ENCODE peak calls at places on chromosomes 7 and 10, in seven cellular contexts. C, S, M, Z, I, K and H are unnamed samples.

GRCh38 chr10:98404571-98405396 is 10.2 kb downstream of the PYROXD2 start:
- DNase-seq in C (no peak), S (no peak), M (peak), Z (peak), I (no peak), K (no peak), H (no peak)

GRCh38 chr10:110494532-110494931 is 3.2 kb upstream of the DUSP5 start:
- DNase-seq in C (no peak), S (no peak), M (no peak), Z (no peak), I (no peak), K (no peak), H (no peak)

GRCh38 chr10:71067098-71067760 is 145.1 kb upstream of the UNC5B start:
- DNase-seq in C (no peak), S (no peak), M (no peak), Z (no peak), I (no peak), K (no peak), H (no peak)

GRCh38 chr10:12396093-12396492 is 46.7 kb downstream of the CAMK1D start:
- DNase-seq in C (no peak), S (no peak), M (no peak), Z (no peak), I (no peak), K (no peak), H (no peak)

GRCh38 chr10:124670849-124671248 is 73.3 kb downstream of the FAM53B start:
- DNase-seq in C (no peak), S (no peak), M (no peak), Z (no peak), I (no peak), K (no peak), H (no peak)

GRCh38 chr10:97444212-97444611 is 1.6 kb downstream of the EXOSC1 start:
- DNase-seq in C (no peak), S (no peak), M (no peak), Z (no peak), I (no peak), K (no peak), H (no peak)

GRCh38 chr7:22854158-22855048 is 31.8 kb upstream of the TOMM7 start:
- DNase-seq in C (peak), S (peak), M (peak), Z (peak), I (peak), K (peak), H (peak)

GRCh38 chr7:107661081-107661864 is 645 bp downstream of the SLC26A4 start:
- DNase-seq in C (peak), S (peak), M (peak), Z (peak), I (peak), K (peak), H (peak)

GRCh38 chr10:129768437-129769355 is 195.4 kb downstream of the EBF3 start:
- DNase-seq in C (peak), S (no peak), M (no peak), Z (no peak), I (no peak), K (peak), H (no peak)

GRCh38 chr10:24237801-24238390 is 29.0 kb downstream of the KIAA1217 start:
- DNase-seq in C (no peak), S (no peak), M (no peak), Z (no peak), I (no peak), K (peak), H (no peak)

GRCh38 chr10:35336084-35336831 is at the start of gene CCNY:
- DNase-seq in C (peak), S (peak), M (peak), Z (peak), I (peak), K (peak), H (peak)

GRCh38 chr7:151059362-151060112 is at the start of gene SLC4A2:
- DNase-seq in C (peak), S (peak), M (peak), Z (peak), I (peak), K (peak), H (peak)

GRCh38 chr10:29243750-29244149 is 45.1 kb upstream of the LYZL1 start:
- DNase-seq in C (no peak), S (no peak), M (no peak), Z (no peak), I (no peak), K (no peak), H (no peak)

GRCh38 chr7:99829520-99830160 is 1.8 kb downstream of the CYP3A43 start:
- DNase-seq in C (no peak), S (no peak), M (no peak), Z (no peak), I (no peak), K (no peak), H (no peak)

GRCh38 chr7:153939654-153940053 is 112.5 kb upstream of the DPP6 start:
- DNase-seq in C (no peak), S (no peak), M (no peak), Z (no peak), I (no peak), K (no peak), H (no peak)

GRCh38 chr7:3518546-3518945 is 217.5 kb downstream of the SDK1 start:
- DNase-seq in C (no peak), S (no peak), M (no peak), Z (no peak), I (no peak), K (no peak), H (no peak)